ENCODE peak calls at places on chromosome 1, in five cellular contexts. J, P, G, M and K are unnamed samples.

GRCh38 chr1:45886229-45886628 is 82.8 kb downstream of the MAST2 start:
- DNase-seq in J (no peak), P (no peak), G (no peak), M (no peak), K (no peak)

GRCh38 chr1:193538690-193539089 is 352.3 kb upstream of the B3GALT2 start:
- DNase-seq in J (no peak), P (no peak), G (no peak), M (no peak), K (no peak)

GRCh38 chr1:5742801-5743200 is 249.4 kb downstream of the NPHP4 start:
- DNase-seq in J (peak), P (no peak), G (no peak), M (no peak), K (no peak)

GRCh38 chr1:177065430-177065829 is 99.1 kb downstream of the ASTN1 start:
- DNase-seq in J (no peak), P (no peak), G (no peak), M (no peak), K (no peak)

GRCh38 chr1:235069577-235070563 is 58.8 kb downstream of the TOMM20 start:
- DNase-seq in J (peak), P (no peak), G (no peak), M (no peak), K (no peak)

GRCh38 chr1:114112775-114113174 is 40.9 kb downstream of the SYT6 start:
- DNase-seq in J (no peak), P (no peak), G (no peak), M (no peak), K (no peak)

GRCh38 chr1:90501281-90501680 is 215.8 kb downstream of the BARHL2 start:
- DNase-seq in J (no peak), P (no peak), G (no peak), M (no peak), K (no peak)

GRCh38 chr1:117240547-117240946 is 29.8 kb upstream of the VTCN1 start:
- DNase-seq in J (no peak), P (no peak), G (no peak), M (no peak), K (no peak)

GRCh38 chr1:199313444-199313843 is 674.6 kb downstream of the PTPRC start:
- DNase-seq in J (no peak), P (no peak), G (no peak), M (no peak), K (no peak)

GRCh38 chr1:44260792-44261474 is 47.7 kb downstream of the DMAP1 start:
- DNase-seq in J (no peak), P (no peak), G (no peak), M (no peak), K (no peak)

GRCh38 chr1:29210278-29211085 is 20.3 kb downstream of the MECR start:
- DNase-seq in J (no peak), P (no peak), G (no peak), M (no peak), K (no peak)

GRCh38 chr1:156704930-156705320 is 458 bp downstream of the CRABP2 start:
- DNase-seq in J (peak), P (no peak), G (no peak), M (no peak), K (peak)

GRCh38 chr1:6361124-6361775 is 32.3 kb downstream of the ACOT7 start:
- DNase-seq in J (no peak), P (no peak), G (no peak), M (no peak), K (no peak)

GRCh38 chr1:71088645-71089287 is 7.9 kb upstream of the ZRANB2 start:
- DNase-seq in J (no peak), P (no peak), G (no peak), M (no peak), K (no peak)

GRCh38 chr1:45423907-45424678 is 66.9 kb downstream of the TESK2 start:
- DNase-seq in J (no peak), P (no peak), G (no peak), M (no peak), K (no peak)

GRCh38 chr1:77288275-77288674 is 6.5 kb downstream of the AK5 start:
- DNase-seq in J (no peak), P (no peak), G (no peak), M (peak), K (peak)

GRCh38 chr1:223832637-223832943 is 13.2 kb downstream of the TP53BP2 start:
- DNase-seq in J (no peak), P (no peak), G (no peak), M (no peak), K (no peak)

GRCh38 chr1:175824079-175824478 is 80.7 kb upstream of the TNR start:
- DNase-seq in J (no peak), P (no peak), G (no peak), M (no peak), K (no peak)

GRCh38 chr1:24119859-24120756 is 8.2 kb upstream of the MYOM3 start:
- DNase-seq in J (no peak), P (no peak), G (no peak), M (no peak), K (peak)

GRCh38 chr1:153697191-153697872 is 18.8 kb downstream of the NPR1 start:
- DNase-seq in J (no peak), P (no peak), G (no peak), M (peak), K (no peak)

GRCh38 chr1:192061556-192061955 is 96.7 kb upstream of the RGS18 start:
- DNase-seq in J (no peak), P (no peak), G (no peak), M (no peak), K (no peak)

GRCh38 chr1:209491897-209492296 is 91.6 kb upstream of the CAMK1G start:
- DNase-seq in J (no peak), P (no peak), G (no peak), M (no peak), K (no peak)

GRCh38 chr1:24166988-24167387 is 20.1 kb downstream of the IFNLR1 start:
- DNase-seq in J (no peak), P (no peak), G (no peak), M (no peak), K (no peak)

GRCh38 chr1:56157477-56157876 is 421.9 kb downstream of the PLPP3 start:
- DNase-seq in J (no peak), P (no peak), G (peak), M (no peak), K (no peak)

GRCh38 chr1:76867342-76868130 is at the start of gene ST6GALNAC5:
- DNase-seq in J (no peak), P (no peak), G (no peak), M (peak), K (peak)

GRCh38 chr1:53541761-53542550 is 82.8 kb downstream of the DMRTB1 start:
- DNase-seq in J (no peak), P (peak), G (no peak), M (no peak), K (peak)

GRCh38 chr1:77639056-77639455 is 43.4 kb downstream of the ZZZ3 start:
- DNase-seq in J (no peak), P (no peak), G (no peak), M (no peak), K (peak)

GRCh38 chr1:21321963-21322680 is 31.9 kb upstream of the ECE1 start:
- DNase-seq in J (no peak), P (no peak), G (no peak), M (no peak), K (no peak)

GRCh38 chr1:234987415-234988159 is 141.1 kb downstream of the TOMM20 start:
- DNase-seq in J (peak), P (no peak), G (peak), M (no peak), K (peak)

GRCh38 chr1:175267716-175268416 is 75.3 kb upstream of the KIAA0040 start:
- DNase-seq in J (peak), P (no peak), G (no peak), M (no peak), K (peak)

GRCh38 chr1:81936838-81937237 is 136.1 kb downstream of the ADGRL2 start:
- DNase-seq in J (no peak), P (no peak), G (no peak), M (no peak), K (no peak)

GRCh38 chr1:232704694-232705680 is 75.1 kb upstream of the SIPA1L2 start:
- DNase-seq in J (peak), P (no peak), G (no peak), M (peak), K (peak)

GRCh38 chr1:246907472-246907871 is 24.3 kb downstream of the AHCTF1 start:
- DNase-seq in J (no peak), P (no peak), G (no peak), M (peak), K (peak)
- TF ChIP-seq CTCF in J (peak), P (no peak), G (peak), M (peak), K (peak)

DNA sequence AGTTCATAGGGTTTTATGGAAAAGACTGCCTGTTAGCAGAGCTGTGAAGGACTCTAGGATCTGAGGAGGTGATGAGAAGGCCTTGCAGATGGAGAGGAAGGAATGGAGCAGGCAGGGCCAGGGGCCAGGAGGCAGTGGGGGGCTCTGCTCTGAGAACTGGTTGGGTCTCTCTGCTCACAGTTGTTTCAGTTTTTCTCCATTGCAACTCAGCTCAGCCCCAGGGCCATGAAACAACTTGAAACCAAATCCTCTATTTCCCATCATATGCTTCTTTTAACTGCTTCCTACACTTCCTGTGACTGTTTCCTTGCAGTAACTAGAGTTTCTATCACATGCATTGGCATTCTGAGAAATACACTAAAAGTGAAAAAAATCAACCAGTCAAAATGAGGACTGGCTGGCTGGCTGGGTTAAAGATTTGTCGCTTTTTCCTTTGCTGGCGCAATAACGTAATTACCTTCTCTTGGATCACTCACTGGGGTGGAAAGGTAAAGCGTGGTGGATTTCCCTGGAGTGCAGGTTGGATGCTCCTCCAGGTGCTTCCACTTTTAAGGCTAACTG is 172.0 kb downstream of the CDC7 start:
- DNase-seq in J (no peak), P (no peak), G (no peak), M (no peak), K (no peak)
- H3K4me3 ChIP-seq in J (no peak), P (no peak), G (no peak), M (no peak), K (no peak)

DNA sequence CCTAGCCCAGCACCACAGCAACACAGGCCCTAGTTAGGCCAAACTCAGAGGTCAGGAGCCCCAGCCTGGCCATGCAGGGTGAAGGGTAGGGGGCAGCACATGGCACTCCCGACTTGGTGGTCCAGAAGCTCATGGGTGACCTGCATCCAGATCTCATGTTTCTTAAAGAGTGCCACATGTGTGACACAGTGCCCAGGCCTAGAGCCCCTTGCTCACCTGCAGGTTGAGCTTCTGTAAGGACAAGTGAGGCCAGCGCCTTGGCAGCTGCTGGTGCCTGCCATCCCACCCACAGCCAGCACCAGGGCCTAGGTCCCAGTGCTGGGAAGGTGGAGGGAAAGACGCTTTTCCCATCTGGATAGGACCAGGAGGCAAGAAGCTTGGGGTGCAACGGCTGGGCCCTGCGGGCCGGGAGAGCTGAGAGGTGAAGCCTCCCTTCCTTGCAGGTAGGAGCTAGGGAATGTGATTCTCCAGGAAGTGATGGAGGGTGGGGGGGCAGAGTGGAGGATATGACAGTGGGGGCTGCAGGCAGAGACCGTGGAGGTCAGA is 6.5 kb downstream of the SHISA4 start:
- DNase-seq in J (no peak), P (no peak), G (no peak), M (no peak), K (no peak)
- TF ChIP-seq CTCF in J (no peak), P (no peak), G (no peak), M (no peak), K (no peak)

DNA sequence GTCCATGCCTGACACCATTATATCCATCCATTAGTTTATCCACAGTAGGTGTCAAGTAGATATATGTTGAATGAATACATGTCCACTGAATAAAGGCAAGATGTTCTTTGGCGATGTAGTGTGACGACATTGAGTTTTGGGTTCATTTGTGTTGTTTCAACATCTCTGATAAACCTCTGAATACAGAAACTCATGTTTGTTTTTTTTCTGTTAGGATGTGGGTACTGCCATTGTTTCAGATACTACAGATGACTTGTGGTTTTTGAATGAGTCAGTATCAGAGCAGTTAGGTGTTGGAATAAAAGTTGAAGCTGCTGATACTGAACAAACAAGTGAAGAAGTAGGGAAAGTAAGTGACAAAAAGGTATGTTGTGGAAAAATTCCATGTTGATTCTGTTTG is 28.1 kb downstream of the MDM4 start:
- DNase-seq in J (no peak), P (no peak), G (no peak), M (no peak), K (peak)
- H3K4me3 ChIP-seq in J (no peak), P (no peak), G (no peak), M (no peak), K (no peak)

GRCh38 chr1:30984167-30984870 is 75.8 kb upstream of the SDC3 start:
- DNase-seq in J (no peak), P (no peak), G (no peak), M (no peak), K (no peak)

GRCh38 chr1:30984991-30985503 is 76.5 kb upstream of the SDC3 start:
- DNase-seq in J (no peak), P (no peak), G (no peak), M (no peak), K (no peak)

GRCh38 chr1:30981172-30981571 is 72.6 kb upstream of the SDC3 start:
- DNase-seq in J (no peak), P (no peak), G (no peak), M (no peak), K (no peak)

GRCh38 chr1:30982431-30982830 is 73.9 kb upstream of the SDC3 start:
- DNase-seq in J (no peak), P (no peak), G (no peak), M (no peak), K (no peak)

DNA sequence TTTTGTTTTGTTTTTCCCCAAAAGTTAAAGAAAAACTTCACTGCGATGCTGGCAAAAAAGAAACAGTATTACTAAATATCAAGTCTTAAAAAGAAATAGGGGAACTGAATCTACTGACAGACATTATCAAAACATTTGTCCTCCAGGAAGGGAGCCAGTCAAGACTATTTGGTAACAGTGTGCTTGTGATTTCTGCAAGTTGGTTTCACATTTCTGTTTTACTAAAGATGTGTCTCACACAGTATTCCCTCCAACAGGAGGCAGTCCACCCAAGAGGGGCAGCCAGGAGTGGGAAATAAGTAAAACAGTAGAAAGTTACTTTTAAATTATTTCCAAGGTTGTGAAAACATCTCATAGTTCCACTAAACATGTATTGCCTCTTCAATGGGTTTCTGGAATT is 74.4 kb upstream of the SDC3 start:
- DNase-seq in J (no peak), P (no peak), G (peak), M (no peak), K (peak)
- TF ChIP-seq CTCF in J (no peak), P (no peak), G (peak), M (no peak), K (peak)

GRCh38 chr1:12172042-12172851 is 5.5 kb downstream of the TNFRSF1B start:
- DNase-seq in J (no peak), P (no peak), G (no peak), M (no peak), K (no peak)

GRCh38 chr1:12171206-12172041 is 4.6 kb downstream of the TNFRSF1B start:
- DNase-seq in J (no peak), P (no peak), G (no peak), M (no peak), K (no peak)

GRCh38 chr1:12168451-12169160 is 1.8 kb downstream of the TNFRSF1B start:
- DNase-seq in J (no peak), P (no peak), G (no peak), M (no peak), K (peak)

GRCh38 chr1:12169442-12170135 is 2.8 kb downstream of the TNFRSF1B start:
- DNase-seq in J (no peak), P (no peak), G (no peak), M (no peak), K (no peak)

GRCh38 chr1:12170263-12170671 is 3.5 kb downstream of the TNFRSF1B start:
- DNase-seq in J (no peak), P (no peak), G (no peak), M (no peak), K (no peak)
- H3K4me3 ChIP-seq in J (no peak), P (no peak), G (no peak), M (no peak), K (peak)

DNA sequence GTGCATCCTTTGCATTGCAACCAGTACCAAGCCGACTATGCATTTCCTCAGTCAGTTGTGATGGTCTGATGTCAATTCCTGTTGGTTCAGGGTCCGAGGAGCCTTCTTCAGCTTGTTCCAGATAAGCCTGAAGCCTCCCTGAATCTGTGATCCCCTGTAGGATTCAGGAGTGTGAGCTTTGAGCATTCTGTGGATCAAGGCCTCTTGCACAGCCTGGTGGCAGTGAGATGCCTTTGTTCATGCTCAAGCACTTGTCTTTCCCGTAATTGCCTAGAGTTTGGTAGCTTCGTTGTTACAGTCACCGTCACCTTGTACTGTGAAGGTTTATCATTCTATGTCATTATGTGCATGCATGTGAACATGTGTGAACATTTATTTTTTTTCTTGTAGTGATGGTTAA is 103.5 kb downstream of the PBX1 start:
- DNase-seq in J (no peak), P (no peak), G (no peak), M (no peak), K (no peak)
- TF ChIP-seq CTCF in J (no peak), P (no peak), G (no peak), M (no peak), K (peak)

GRCh38 chr1:171480035-171480434 is 5.3 kb upstream of the PRRC2C start:
- DNase-seq in J (no peak), P (no peak), G (no peak), M (no peak), K (no peak)
- H3K4me3 ChIP-seq in J (no peak), P (no peak), G (no peak), M (no peak), K (no peak)